ENCODE peak calls at places on chromosomes 12 and 14, in six cellular contexts. R is sigmoid colon; H is left ventricle myocardium inferior; D is CD4-positive, CD25-positive, alpha-beta regulatory T cell; Z is naive thymus-derived CD4-positive, alpha-beta T cell; B is A549. P is an unnamed sample.

GRCh38 chr12:124404162-124404561 is 109.3 kb downstream of the RFLNA start:
- DNase-seq in R (peak; percentile 77), H (no peak), Z (no peak), B (no peak), D (no peak), P (no peak)

GRCh38 chr12:10082057-10082874 is 16.5 kb downstream of the CLEC1A start:
- DNase-seq in H (no peak), R (no peak), Z (no peak), B (no peak), D (no peak), P (no peak)

GRCh38 chr12:56916996-56917333 is 17.2 kb downstream of the SDR9C7 start:
- DNase-seq in D (no peak), R (no peak), Z (no peak), H (no peak), B (no peak), P (no peak)

GRCh38 chr14:43877351-43877900 is 629.7 kb downstream of the FSCB start:
- DNase-seq in B (no peak), Z (no peak), R (no peak), H (no peak), D (no peak), P (no peak)

GRCh38 chr14:67815573-67816235 is 686 bp downstream of the ZFYVE26 start:
- DNase-seq in B (no peak), Z (peak; percentile 13), H (no peak), R (no peak), D (peak; percentile 43), P (no peak)

GRCh38 chr14:35122696-35123387 is 490 bp downstream of the PRORP start:
- DNase-seq in B (no peak), Z (peak; percentile 10), D (peak; percentile 32), H (no peak), R (no peak), P (peak; percentile 41)

GRCh38 chr12:122045262-122045661 is 23.6 kb downstream of the BCL7A start:
- DNase-seq in D (no peak), R (no peak), Z (no peak), H (no peak), B (no peak), P (no peak)

GRCh38 chr12:77167801-77168200 is 102.4 kb upstream of the E2F7 start:
- DNase-seq in D (no peak), R (no peak), B (no peak), H (no peak), Z (no peak), P (no peak)

GRCh38 chr14:75479770-75480600 is 42.3 kb upstream of the BATF start:
- DNase-seq in R (peak; percentile 45), Z (no peak), H (no peak), B (no peak), D (no peak), P (peak; percentile 94)

GRCh38 chr12:115404761-115405470 is 720.9 kb upstream of the TBX3 start:
- DNase-seq in H (no peak), Z (no peak), R (no peak), D (no peak), B (peak; percentile 35), P (no peak)

GRCh38 chr14:85248881-85249635 is 280.9 kb upstream of the FLRT2 start:
- DNase-seq in B (no peak), H (no peak), R (no peak), Z (no peak), D (no peak), P (no peak)

GRCh38 chr12:124650912-124651311 is 83.5 kb upstream of the NCOR2 start:
- DNase-seq in H (no peak), D (no peak), Z (no peak), B (no peak), R (no peak), P (no peak)

GRCh38 chr12:47273191-47273626 is 193.4 kb upstream of the AMIGO2 start:
- DNase-seq in D (no peak), R (no peak), B (peak; percentile 60), H (no peak), Z (no peak), P (no peak)

GRCh38 chr14:80629606-80630005 is 311.9 kb downstream of the CEP128 start:
- DNase-seq in R (no peak), Z (no peak), B (no peak), D (no peak), H (no peak), P (no peak)

GRCh38 chr12:2794261-2794735 is 472 bp upstream of the FKBP4 start:
- DNase-seq in H (no peak), R (no peak), B (no peak), D (peak; percentile 23), Z (peak; percentile 31), P (no peak)

GRCh38 chr12:42299392-42300308 is 26.2 kb downstream of the ZCRB1 start:
- DNase-seq in B (peak; percentile 49), H (no peak), R (no peak), D (peak; percentile 61), Z (no peak), P (no peak)

GRCh38 chr12:127773520-127773919 is 493.4 kb upstream of the TMEM132C start:
- DNase-seq in H (no peak), D (no peak), R (no peak), B (peak; percentile 14), Z (no peak), P (no peak)

GRCh38 chr12:106042091-106042490 is 96.7 kb downstream of the NUAK1 start:
- DNase-seq in H (no peak), D (no peak), B (no peak), R (no peak), Z (no peak), P (no peak)

GRCh38 chr12:65779091-65779642 is 45.1 kb upstream of the HMGA2 start:
- DNase-seq in B (peak; percentile 63), R (no peak), Z (no peak), H (no peak), D (no peak), P (no peak)

GRCh38 chr12:24109381-24110039 is 160.0 kb upstream of the SOX5 start:
- DNase-seq in R (no peak), D (no peak), B (peak; percentile 1), Z (no peak), H (no peak), P (peak; percentile 43)

GRCh38 chr12:44833561-44833960 is 42.6 kb downstream of the NELL2 start:
- DNase-seq in R (no peak), H (no peak), B (no peak), Z (no peak), D (no peak), P (no peak)

GRCh38 chr12:82963961-82964360 is 277.3 kb downstream of the TMTC2 start:
- DNase-seq in R (no peak), D (no peak), H (no peak), B (no peak), Z (no peak), P (no peak)

GRCh38 chr12:57069522-57069921 is 9.1 kb downstream of the NEMP1 start:
- DNase-seq in B (peak; percentile 86), R (peak; percentile 87), H (no peak), D (peak; percentile 89), Z (peak; percentile 79), P (peak; percentile 52)

GRCh38 chr14:49623387-49623786 is 2.8 kb downstream of the MGAT2 start:
- DNase-seq in Z (no peak), R (no peak), D (no peak), H (no peak), B (no peak), P (no peak)

DNA sequence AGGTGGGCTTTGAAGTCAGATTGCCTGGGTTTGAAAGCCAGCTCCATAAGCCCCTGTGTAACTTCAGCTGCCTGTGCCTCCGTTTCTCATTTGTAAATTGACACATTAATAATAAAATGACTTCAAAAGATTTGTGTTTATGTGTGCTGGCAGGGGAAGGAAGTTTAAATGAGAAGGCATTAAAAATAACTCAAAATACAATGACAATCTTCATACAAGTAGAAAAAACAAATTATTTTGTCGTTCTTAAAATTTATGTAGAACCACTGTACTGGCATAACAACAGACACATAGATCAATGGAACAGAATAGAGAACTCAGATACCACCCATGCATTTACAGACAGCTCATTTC is 83.0 kb downstream of the PPM1A start:
- DNase-seq in B (no peak), H (no peak), Z (no peak), D (no peak), R (no peak), P (no peak)
- H3K4me3 ChIP-seq in B (peak overlapping the region; percentile 42), H (peak overlapping the region; percentile 63), Z (peak overlapping the region; percentile 55), D (peak overlapping the region; percentile 94), R (no peak overlapping the region), P (no peak overlapping the region)

GRCh38 chr14:69636051-69636639 is 24.7 kb downstream of the SUSD6 start:
- DNase-seq in B (no peak), R (no peak), D (peak; percentile 69), H (no peak), Z (no peak), P (no peak)

GRCh38 chr14:69633238-69633637 is 21.8 kb downstream of the SUSD6 start:
- DNase-seq in B (no peak), H (no peak), Z (no peak), D (no peak), R (no peak), P (no peak)

GRCh38 chr14:69634871-69635270 is 23.5 kb downstream of the SUSD6 start:
- DNase-seq in D (no peak), B (no peak), R (no peak), Z (no peak), H (no peak), P (no peak)

GRCh38 chr14:69637503-69638030 is 26.2 kb downstream of the SUSD6 start:
- DNase-seq in Z (no peak), R (peak; percentile 72), B (no peak), H (peak; percentile 46), D (no peak), P (no peak)

GRCh38 chr14:69636718-69637480 is 25.5 kb downstream of the SUSD6 start:
- DNase-seq in R (no peak), H (no peak), D (no peak), Z (no peak), B (no peak), P (no peak)
- H3K4me3 ChIP-seq in R (no peak overlapping the region), H (peak overlapping the region; percentile 17), D (peak overlapping the region; percentile 67), Z (no peak overlapping the region), B (no peak overlapping the region), P (no peak overlapping the region)

GRCh38 chr12:73629893-73630872 is 907.5 kb upstream of the ATXN7L3B start:
- DNase-seq in Z (no peak), R (no peak), B (no peak), D (no peak), H (no peak), P (peak; percentile 13)
- H3K4me3 ChIP-seq in Z (no peak overlapping the region), R (no peak overlapping the region), B (no peak overlapping the region), D (no peak overlapping the region), H (no peak overlapping the region), P (no peak overlapping the region)

GRCh38 chr14:94110552-94111181 is at the start of gene IFI27:
- DNase-seq in R (peak; percentile 76), Z (no peak), H (peak; percentile 41), B (no peak), D (no peak), P (no peak)
- H3K4me3 ChIP-seq in R (peak within 1 kb of the TSS; percentile 33), Z (no peak within 1 kb of the TSS), H (peak within 1 kb of the TSS; percentile 69), B (no peak within 1 kb of the TSS), D (no peak within 1 kb of the TSS), P (no peak within 1 kb of the TSS)

P was measured in HAP-1.